ENCODE peak calls at places on chromosome 18, in four cellular contexts. One of them, this sample, is unnamed.

GRCh38 chr18:47204908-47205522 is 28.9 kb upstream of the IER3IP1 start:
- DNase-seq in psoas muscle: no peak
- DNase-seq in spleen: no peak
- DNase-seq in cardiac fibroblast: peak; percentile 68
- DNase-seq in this sample: no peak

GRCh38 chr18:47990981-47991380 is 60.5 kb upstream of the SMAD2 start:
- DNase-seq in psoas muscle: no peak
- DNase-seq in spleen: no peak
- DNase-seq in cardiac fibroblast: no peak
- DNase-seq in this sample: no peak

GRCh38 chr18:79805926-79806487 is 8.3 kb downstream of the KCNG2 start:
- DNase-seq in psoas muscle: no peak
- DNase-seq in spleen: peak; percentile 70
- DNase-seq in cardiac fibroblast: no peak
- DNase-seq in this sample: no peak

GRCh38 chr18:31302991-31303390 is 15.0 kb upstream of the DSG1 start:
- DNase-seq in psoas muscle: no peak
- DNase-seq in spleen: no peak
- DNase-seq in cardiac fibroblast: peak; percentile 13
- DNase-seq in this sample: no peak

GRCh38 chr18:69974365-69974764 is 26.7 kb upstream of the CD226 start:
- DNase-seq in psoas muscle: no peak
- DNase-seq in spleen: no peak
- DNase-seq in cardiac fibroblast: peak; percentile 82
- DNase-seq in this sample: no peak

GRCh38 chr18:9475643-9476580 is 599 bp downstream of the RALBP1 start:
- DNase-seq in psoas muscle: no peak
- DNase-seq in spleen: no peak
- DNase-seq in cardiac fibroblast: peak; percentile 46
- DNase-seq in this sample: no peak

GRCh38 chr18:49853436-49853835 is 40.1 kb upstream of the ACAA2 start:
- DNase-seq in psoas muscle: no peak
- DNase-seq in spleen: no peak
- DNase-seq in cardiac fibroblast: no peak
- DNase-seq in this sample: no peak

GRCh38 chr18:22667158-22667557 is 249.4 kb upstream of the CTAGE1 start:
- DNase-seq in psoas muscle: no peak
- DNase-seq in spleen: no peak
- DNase-seq in cardiac fibroblast: no peak
- DNase-seq in this sample: no peak

GRCh38 chr18:44781890-44782289 is 101.2 kb downstream of the SETBP1 start:
- DNase-seq in psoas muscle: no peak
- DNase-seq in spleen: no peak
- DNase-seq in cardiac fibroblast: peak; percentile 52
- DNase-seq in this sample: no peak

GRCh38 chr18:35267161-35267651 is 22.8 kb downstream of the ZSCAN30 start:
- DNase-seq in psoas muscle: peak; percentile 89
- DNase-seq in spleen: peak; percentile 93
- DNase-seq in cardiac fibroblast: peak; percentile 47
- DNase-seq in this sample: peak; percentile 49

DNA sequence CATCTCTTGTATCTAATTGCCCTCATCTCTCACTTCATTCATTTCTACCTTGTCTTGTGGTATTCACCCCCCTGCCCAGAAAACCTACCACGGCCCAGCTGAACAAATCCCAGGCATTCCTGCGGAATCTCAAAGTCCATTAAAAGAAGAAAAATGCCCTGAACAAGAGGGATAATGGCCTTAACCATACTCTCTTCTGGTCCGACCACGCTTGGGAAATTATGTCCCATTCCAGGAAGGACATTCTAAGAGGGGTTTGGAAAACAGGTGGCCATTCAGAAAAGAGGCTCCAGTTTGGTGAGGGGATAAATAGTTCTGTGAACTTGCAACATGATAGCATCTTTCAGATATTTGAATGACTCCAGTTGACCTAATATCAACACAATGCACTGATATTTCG is 349.9 kb upstream of the ZNF521 start:
- DNase-seq in psoas muscle: no peak
- DNase-seq in spleen: no peak
- DNase-seq in cardiac fibroblast: no peak
- DNase-seq in this sample: no peak
- TF ChIP-seq CTCF in psoas muscle: no peak
- TF ChIP-seq CTCF in spleen: no peak
- TF ChIP-seq CTCF in cardiac fibroblast: no peak
- TF ChIP-seq CTCF in this sample: no peak

GRCh38 chr18:72704202-72704601 is 160.1 kb upstream of the CBLN2 start:
- DNase-seq in psoas muscle: no peak
- DNase-seq in spleen: no peak
- DNase-seq in cardiac fibroblast: no peak
- DNase-seq in this sample: no peak

GRCh38 chr18:72697706-72698105 is 153.6 kb upstream of the CBLN2 start:
- DNase-seq in psoas muscle: no peak
- DNase-seq in spleen: no peak
- DNase-seq in cardiac fibroblast: no peak
- DNase-seq in this sample: no peak

DNA sequence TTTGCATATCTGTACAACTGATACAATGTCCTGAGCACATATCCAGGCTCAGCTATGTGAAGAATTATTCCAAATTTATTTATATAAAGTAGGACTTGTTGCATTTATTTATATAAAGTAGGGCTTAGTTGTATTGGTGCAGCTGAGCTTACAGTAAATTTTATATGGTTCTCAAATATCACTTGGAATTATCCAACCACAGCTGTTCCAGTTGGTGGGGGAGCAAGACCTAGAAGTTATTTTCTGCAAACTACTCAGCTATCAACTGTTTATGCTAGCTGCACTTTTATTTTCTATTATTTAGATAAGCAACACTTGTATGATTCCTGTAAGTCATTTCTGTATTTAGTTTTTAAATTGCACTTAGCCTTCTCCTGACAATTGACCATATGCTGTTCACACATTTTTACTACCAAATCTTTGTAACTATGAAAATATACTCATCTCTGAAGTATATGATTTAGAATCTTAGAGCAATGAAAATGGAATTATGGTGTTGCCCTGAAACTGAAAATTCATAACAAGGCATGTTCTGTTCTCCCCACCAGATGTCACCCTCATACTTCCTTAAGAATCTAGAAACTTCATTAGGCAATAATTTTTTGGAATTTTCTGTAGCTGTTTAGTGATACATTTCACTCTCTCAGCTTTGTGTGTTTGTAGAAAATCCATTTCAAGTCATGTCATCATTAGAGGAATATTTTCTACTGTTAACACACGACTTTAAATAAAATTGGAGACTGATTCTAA is 157.0 kb upstream of the CBLN2 start:
- DNase-seq in psoas muscle: no peak
- DNase-seq in spleen: no peak
- DNase-seq in cardiac fibroblast: peak; percentile 40
- DNase-seq in this sample: no peak
- TF ChIP-seq CTCF in psoas muscle: no peak
- TF ChIP-seq CTCF in spleen: no peak
- TF ChIP-seq CTCF in cardiac fibroblast: peak; percentile 13
- TF ChIP-seq CTCF in this sample: no peak

DNA sequence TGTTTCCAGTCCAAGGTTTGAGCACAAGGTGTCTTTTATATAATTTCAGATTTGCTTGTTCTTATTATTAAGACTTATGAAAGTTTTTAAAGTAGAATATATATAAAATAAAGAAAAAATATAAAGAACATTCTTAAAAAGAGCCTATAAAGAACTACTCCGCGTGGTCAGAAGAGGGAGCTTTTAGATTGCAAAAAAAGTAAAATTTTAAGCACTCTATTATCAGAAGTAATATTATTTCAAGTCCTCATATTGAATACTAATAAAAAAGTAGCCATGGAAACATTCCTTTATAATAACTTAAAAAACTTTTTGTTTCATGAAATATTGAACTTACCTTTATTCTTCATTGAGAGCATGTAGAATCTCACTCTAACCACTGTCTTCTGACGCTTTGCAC is 51.4 kb downstream of the LINC00305 start:
- DNase-seq in psoas muscle: no peak
- DNase-seq in spleen: no peak
- DNase-seq in cardiac fibroblast: peak; percentile 1
- DNase-seq in this sample: no peak
- TF ChIP-seq CTCF in psoas muscle: peak; percentile 11
- TF ChIP-seq CTCF in spleen: no peak
- TF ChIP-seq CTCF in cardiac fibroblast: no peak
- TF ChIP-seq CTCF in this sample: no peak

DNA sequence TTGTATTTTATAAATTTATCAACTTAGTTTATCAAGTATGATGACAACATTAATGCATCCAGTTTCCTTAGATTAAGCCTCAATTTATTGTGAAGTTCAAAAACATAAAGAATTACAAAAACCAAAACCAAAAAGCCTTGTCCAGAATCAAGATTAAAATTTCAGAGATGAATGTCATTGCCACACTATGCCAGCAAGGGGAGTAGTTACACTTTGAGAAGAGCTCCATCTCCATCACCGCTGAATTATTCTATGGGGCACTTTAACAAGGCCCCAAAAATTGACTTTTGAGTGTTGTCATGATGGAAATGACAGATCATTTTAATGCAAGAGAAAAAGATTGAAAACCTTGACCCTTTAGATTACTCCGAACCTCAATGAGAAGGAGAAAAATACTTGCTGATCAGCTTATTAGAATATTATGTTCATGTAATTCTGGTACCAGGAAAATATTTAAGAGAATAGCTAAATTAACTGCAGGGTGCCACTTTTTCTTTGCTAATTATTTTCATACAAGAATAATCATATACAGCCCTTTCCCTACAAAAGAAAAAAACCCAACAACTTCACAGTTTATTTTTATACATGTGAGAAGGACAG is 152.5 kb upstream of the AQP4 start:
- DNase-seq in psoas muscle: no peak
- DNase-seq in spleen: no peak
- DNase-seq in cardiac fibroblast: peak; percentile 15
- DNase-seq in this sample: no peak
- TF ChIP-seq CTCF in psoas muscle: peak; percentile 59
- TF ChIP-seq CTCF in spleen: peak; percentile 40
- TF ChIP-seq CTCF in cardiac fibroblast: peak; percentile 26
- TF ChIP-seq CTCF in this sample: no peak

GRCh38 chr18:11860594-11861450 is 9.6 kb downstream of the CHMP1B start:
- DNase-seq in psoas muscle: no peak
- DNase-seq in spleen: peak; percentile 64
- DNase-seq in cardiac fibroblast: no peak
- DNase-seq in this sample: no peak

GRCh38 chr18:11861583-11862288 is 10.5 kb downstream of the CHMP1B start:
- DNase-seq in psoas muscle: no peak
- DNase-seq in spleen: peak; percentile 52
- DNase-seq in cardiac fibroblast: no peak
- DNase-seq in this sample: no peak

GRCh38 chr18:11857177-11857887 is 6.1 kb downstream of the CHMP1B start:
- DNase-seq in psoas muscle: peak; percentile 93
- DNase-seq in spleen: peak; percentile 36
- DNase-seq in cardiac fibroblast: peak; percentile 100
- DNase-seq in this sample: peak; percentile 51

GRCh38 chr18:11859282-11859797 is 8.1 kb downstream of the CHMP1B start:
- DNase-seq in psoas muscle: no peak
- DNase-seq in spleen: peak; percentile 37
- DNase-seq in cardiac fibroblast: no peak
- DNase-seq in this sample: no peak

GRCh38 chr18:11859903-11860407 is 8.7 kb downstream of the CHMP1B start:
- DNase-seq in psoas muscle: no peak
- DNase-seq in spleen: peak; percentile 10
- DNase-seq in cardiac fibroblast: peak; percentile 95
- DNase-seq in this sample: no peak
- TF ChIP-seq CTCF in psoas muscle: peak; percentile 13
- TF ChIP-seq CTCF in spleen: no peak
- TF ChIP-seq CTCF in cardiac fibroblast: peak; percentile 30
- TF ChIP-seq CTCF in this sample: no peak